ENCODE peak calls at places on chromosome 10, in nine cellular contexts. S is NCI-H1436; J is RWPE1; D is NCI-H2081; K is amniotic stem cell; M is BE2C; A is germinal center; T is hepatocyte; B is activated naive CD4-positive, alpha-beta T cell treated with anti-CD3 and anti-CD28 coated beads, Interleukin-2, amount 10 ng/mL, durations not matched to agents 7 days and 5 days. E is an unnamed sample.

GRCh38 chr10:75076387-75076786 is 35.1 kb upstream of the SAMD8 start:
- DNase-seq in A (no peak), T (no peak), D (no peak), B (no peak), K (no peak), M (no peak), J (no peak), S (no peak), E (no peak)

GRCh38 chr10:7409732-7410168 is 1.1 kb downstream of the SFMBT2 start:
- DNase-seq in J (peak), M (peak), D (peak), B (peak), T (peak), A (peak), K (no peak), S (no peak), E (peak)

GRCh38 chr10:76033457-76034196 is 602.2 kb downstream of the LRMDA start:
- DNase-seq in J (no peak), S (no peak), K (no peak), B (no peak), M (no peak), T (peak), A (no peak), D (no peak), E (no peak)

GRCh38 chr10:131175891-131176290 is 135.6 kb downstream of the TCERG1L start:
- DNase-seq in A (no peak), K (no peak), M (no peak), B (no peak), J (no peak), T (no peak), S (no peak), D (no peak), E (no peak)

GRCh38 chr10:84188815-84189214 is 5.5 kb upstream of the CDHR1 start:
- DNase-seq in S (no peak), D (no peak), A (no peak), T (no peak), K (no peak), B (peak), J (no peak), M (no peak), E (peak)

GRCh38 chr10:110762109-110762848 is 109.4 kb upstream of the PDCD4 start:
- DNase-seq in M (no peak), D (no peak), T (no peak), B (no peak), K (no peak), J (no peak), S (peak), A (no peak), E (no peak)

GRCh38 chr10:124632064-124632531 is 112.1 kb downstream of the FAM53B start:
- DNase-seq in M (no peak), J (no peak), A (no peak), T (no peak), D (peak), K (no peak), B (peak), S (no peak), E (peak)

GRCh38 chr10:79068203-79068561 is 584 bp upstream of the ZMIZ1 start:
- DNase-seq in S (no peak), A (no peak), B (peak), D (no peak), M (no peak), J (no peak), T (peak), K (no peak), E (peak)